ENCODE peak calls at places on chromosome X, in nine cellular contexts. One of them, this sample, is unnamed.

GRCh38 chrX:132745593-132745992 is 212.8 kb downstream of the HS6ST2 start:
- DNase-seq in natural killer cell: no peak
- DNase-seq in HCT116: no peak
- DNase-seq in fibroblast of the aortic adventitia: no peak
- DNase-seq in fibroblast of lung: no peak
- DNase-seq in A549: no peak
- DNase-seq in heart right ventricle: no peak
- DNase-seq in cardiac fibroblast: no peak
- DNase-seq in left lung: no peak
- DNase-seq in this sample: no peak

GRCh38 chrX:14027031-14027430 is 2.7 kb downstream of the GEMIN8 start:
- DNase-seq in left lung: no peak
- DNase-seq in heart right ventricle: peak
- DNase-seq in A549: no peak
- DNase-seq in fibroblast of lung: no peak
- DNase-seq in natural killer cell: no peak
- DNase-seq in fibroblast of the aortic adventitia: no peak
- DNase-seq in cardiac fibroblast: peak
- DNase-seq in HCT116: no peak
- DNase-seq in this sample: no peak

GRCh38 chrX:151725338-151725614 is 9.3 kb upstream of the CNGA2 start:
- DNase-seq in cardiac fibroblast: no peak
- DNase-seq in fibroblast of lung: no peak
- DNase-seq in A549: no peak
- DNase-seq in HCT116: no peak
- DNase-seq in left lung: no peak
- DNase-seq in fibroblast of the aortic adventitia: no peak
- DNase-seq in natural killer cell: no peak
- DNase-seq in heart right ventricle: no peak
- DNase-seq in this sample: no peak

GRCh38 chrX:95076449-95076848 is 1402.4 kb downstream of the FAM133A start:
- DNase-seq in natural killer cell: no peak
- DNase-seq in heart right ventricle: no peak
- DNase-seq in cardiac fibroblast: peak
- DNase-seq in HCT116: no peak
- DNase-seq in left lung: no peak
- DNase-seq in fibroblast of the aortic adventitia: peak
- DNase-seq in A549: peak
- DNase-seq in fibroblast of lung: no peak
- DNase-seq in this sample: no peak

GRCh38 chrX:39969099-39969825 is 128.5 kb downstream of the BCOR start:
- DNase-seq in left lung: no peak
- DNase-seq in heart right ventricle: no peak
- DNase-seq in A549: no peak
- DNase-seq in fibroblast of lung: no peak
- DNase-seq in HCT116: no peak
- DNase-seq in natural killer cell: no peak
- DNase-seq in fibroblast of the aortic adventitia: no peak
- DNase-seq in cardiac fibroblast: no peak
- DNase-seq in this sample: no peak

GRCh38 chrX:70449457-70449966 is 4.9 kb downstream of the DLG3 start:
- DNase-seq in cardiac fibroblast: no peak
- DNase-seq in left lung: peak
- DNase-seq in natural killer cell: no peak
- DNase-seq in heart right ventricle: no peak
- DNase-seq in fibroblast of the aortic adventitia: no peak
- DNase-seq in fibroblast of lung: no peak
- DNase-seq in A549: no peak
- DNase-seq in HCT116: no peak
- DNase-seq in this sample: no peak

GRCh38 chrX:148380614-148381561 is 119.5 kb upstream of the AFF2 start:
- DNase-seq in left lung: no peak
- DNase-seq in cardiac fibroblast: no peak
- DNase-seq in A549: no peak
- DNase-seq in heart right ventricle: no peak
- DNase-seq in fibroblast of lung: no peak
- DNase-seq in fibroblast of the aortic adventitia: no peak
- DNase-seq in natural killer cell: peak
- DNase-seq in HCT116: no peak
- DNase-seq in this sample: peak

GRCh38 chrX:129823115-129823514 is 20.6 kb downstream of the ZDHHC9 start:
- DNase-seq in natural killer cell: peak
- DNase-seq in cardiac fibroblast: peak
- DNase-seq in A549: peak
- DNase-seq in fibroblast of lung: peak
- DNase-seq in HCT116: no peak
- DNase-seq in left lung: no peak
- DNase-seq in heart right ventricle: no peak
- DNase-seq in fibroblast of the aortic adventitia: peak
- DNase-seq in this sample: no peak

GRCh38 chrX:130024127-130024526 is 41.7 kb downstream of the BCORL1 start:
- DNase-seq in fibroblast of lung: peak
- DNase-seq in cardiac fibroblast: peak
- DNase-seq in heart right ventricle: peak
- DNase-seq in HCT116: peak
- DNase-seq in A549: peak
- DNase-seq in left lung: peak
- DNase-seq in fibroblast of the aortic adventitia: peak
- DNase-seq in natural killer cell: peak
- DNase-seq in this sample: peak

GRCh38 chrX:26442340-26442739 is 226.4 kb downstream of the MAGEB5 start:
- DNase-seq in heart right ventricle: no peak
- DNase-seq in HCT116: peak
- DNase-seq in cardiac fibroblast: peak
- DNase-seq in left lung: no peak
- DNase-seq in A549: peak
- DNase-seq in fibroblast of the aortic adventitia: no peak
- DNase-seq in natural killer cell: no peak
- DNase-seq in fibroblast of lung: peak
- DNase-seq in this sample: no peak

GRCh38 chrX:53050841-53051240 is 2.3 kb downstream of the GPR173 start:
- DNase-seq in fibroblast of lung: peak
- DNase-seq in cardiac fibroblast: peak
- DNase-seq in natural killer cell: no peak
- DNase-seq in A549: no peak
- DNase-seq in left lung: no peak
- DNase-seq in heart right ventricle: no peak
- DNase-seq in HCT116: no peak
- DNase-seq in fibroblast of the aortic adventitia: peak
- DNase-seq in this sample: no peak

GRCh38 chrX:10016516-10017132 is 49.5 kb downstream of the CLDN34 start:
- DNase-seq in HCT116: no peak
- DNase-seq in natural killer cell: no peak
- DNase-seq in A549: no peak
- DNase-seq in heart right ventricle: no peak
- DNase-seq in fibroblast of lung: peak
- DNase-seq in cardiac fibroblast: no peak
- DNase-seq in left lung: no peak
- DNase-seq in fibroblast of the aortic adventitia: peak
- DNase-seq in this sample: no peak

GRCh38 chrX:20028588-20028987 is 37.7 kb upstream of the BCLAF3 start:
- DNase-seq in HCT116: no peak
- DNase-seq in heart right ventricle: no peak
- DNase-seq in natural killer cell: no peak
- DNase-seq in cardiac fibroblast: no peak
- DNase-seq in left lung: no peak
- DNase-seq in fibroblast of lung: no peak
- DNase-seq in A549: no peak
- DNase-seq in fibroblast of the aortic adventitia: no peak
- DNase-seq in this sample: no peak

GRCh38 chrX:119895843-119896326 is at the start of gene AKAP14:
- DNase-seq in left lung: no peak
- DNase-seq in heart right ventricle: no peak
- DNase-seq in A549: peak
- DNase-seq in fibroblast of the aortic adventitia: no peak
- DNase-seq in fibroblast of lung: no peak
- DNase-seq in HCT116: no peak
- DNase-seq in natural killer cell: no peak
- DNase-seq in cardiac fibroblast: peak
- DNase-seq in this sample: no peak

GRCh38 chrX:31070057-31070468 is 1.8 kb downstream of the FTHL17 start:
- DNase-seq in HCT116: no peak
- DNase-seq in A549: no peak
- DNase-seq in left lung: no peak
- DNase-seq in fibroblast of lung: no peak
- DNase-seq in cardiac fibroblast: no peak
- DNase-seq in heart right ventricle: no peak
- DNase-seq in fibroblast of the aortic adventitia: no peak
- DNase-seq in natural killer cell: no peak
- DNase-seq in this sample: no peak

DNA sequence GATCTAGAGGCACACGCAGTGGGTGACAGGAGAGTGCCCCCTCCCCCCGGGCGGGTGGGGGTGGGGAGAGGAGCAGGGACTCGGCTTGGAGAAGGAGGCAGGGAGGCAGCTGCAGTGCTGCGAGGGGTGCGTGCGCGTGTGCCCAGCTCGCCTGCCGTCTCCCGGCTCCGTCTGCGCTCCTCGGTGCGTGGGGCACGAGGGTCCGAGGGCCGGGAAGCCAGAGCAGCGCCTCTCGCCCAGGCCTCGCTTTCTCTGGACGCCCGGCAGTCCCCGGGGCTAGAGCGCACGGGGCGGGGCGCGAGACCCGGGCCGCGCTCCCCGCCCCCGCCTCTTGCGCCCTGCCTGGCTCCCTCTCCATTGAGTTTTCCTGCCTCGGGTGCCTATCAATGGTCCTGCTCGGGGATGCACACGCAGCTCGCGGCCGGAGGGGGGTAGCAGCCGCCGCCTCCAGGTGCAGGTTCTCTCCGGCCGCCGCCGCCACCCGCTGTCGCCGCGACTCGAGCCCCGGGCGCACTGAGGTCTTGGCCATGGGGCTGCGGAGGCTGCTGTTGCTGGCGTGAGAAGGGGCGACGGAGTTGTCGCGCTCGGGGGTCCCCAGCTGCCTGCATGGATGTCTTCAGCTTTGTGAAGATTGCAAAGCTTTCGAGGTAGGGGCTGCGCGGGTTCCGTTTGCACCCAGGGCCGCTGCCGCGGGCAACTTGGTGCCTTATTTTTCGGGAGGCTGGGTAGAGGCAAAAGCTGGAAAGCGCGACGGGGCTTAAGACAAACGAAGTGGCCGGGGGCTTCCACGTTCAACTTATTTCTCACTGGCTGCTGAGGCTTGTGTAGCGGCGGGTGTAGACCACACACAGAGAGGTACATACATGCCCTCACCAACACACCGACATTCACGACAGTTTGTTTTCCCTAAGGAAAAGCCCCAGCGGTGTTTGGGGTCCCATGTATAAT is at the start of gene FRMPD4:
- DNase-seq in HCT116: no peak
- DNase-seq in A549: peak
- DNase-seq in fibroblast of the aortic adventitia: peak
- DNase-seq in left lung: no peak
- DNase-seq in fibroblast of lung: no peak
- DNase-seq in cardiac fibroblast: peak
- DNase-seq in natural killer cell: no peak
- DNase-seq in heart right ventricle: peak
- DNase-seq in this sample: no peak
- TF ChIP-seq CTCF in HCT116: no peak
- TF ChIP-seq CTCF in A549: no peak
- TF ChIP-seq CTCF in fibroblast of the aortic adventitia: peak
- TF ChIP-seq CTCF in left lung: no peak
- TF ChIP-seq CTCF in fibroblast of lung: no peak
- TF ChIP-seq CTCF in cardiac fibroblast: peak
- TF ChIP-seq CTCF in natural killer cell: no peak
- TF ChIP-seq CTCF in heart right ventricle: no peak
- TF ChIP-seq CTCF in this sample: no peak

DNA sequence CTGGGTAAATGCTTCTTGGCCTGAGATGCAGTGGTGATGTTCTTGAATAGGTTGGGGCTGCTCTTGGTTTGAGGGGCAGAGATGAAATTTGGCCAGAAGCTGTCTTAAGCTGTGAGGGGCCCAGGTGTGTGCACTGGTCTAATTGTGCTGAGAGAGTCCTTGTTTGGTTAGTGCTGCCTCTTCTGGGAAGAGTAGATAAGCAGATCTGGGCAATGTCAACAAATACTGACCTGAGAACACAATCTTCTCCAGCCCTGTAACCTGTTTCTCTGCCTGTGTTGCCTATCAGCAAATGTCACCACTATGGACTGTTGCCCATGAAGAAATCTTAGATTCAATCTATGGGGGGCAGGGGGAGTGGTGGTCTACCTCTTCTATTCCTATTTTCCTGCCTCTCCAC is 17.2 kb upstream of the USP27X start:
- DNase-seq in heart right ventricle: no peak
- DNase-seq in fibroblast of the aortic adventitia: no peak
- DNase-seq in fibroblast of lung: no peak
- DNase-seq in cardiac fibroblast: no peak
- DNase-seq in left lung: no peak
- DNase-seq in natural killer cell: no peak
- DNase-seq in A549: no peak
- DNase-seq in HCT116: no peak
- DNase-seq in this sample: no peak
- TF ChIP-seq CTCF in heart right ventricle: no peak
- TF ChIP-seq CTCF in fibroblast of the aortic adventitia: no peak
- TF ChIP-seq CTCF in fibroblast of lung: no peak
- TF ChIP-seq CTCF in cardiac fibroblast: no peak
- TF ChIP-seq CTCF in left lung: no peak
- TF ChIP-seq CTCF in natural killer cell: no peak
- TF ChIP-seq CTCF in A549: no peak
- TF ChIP-seq CTCF in HCT116: no peak
- TF ChIP-seq CTCF in this sample: no peak

DNA sequence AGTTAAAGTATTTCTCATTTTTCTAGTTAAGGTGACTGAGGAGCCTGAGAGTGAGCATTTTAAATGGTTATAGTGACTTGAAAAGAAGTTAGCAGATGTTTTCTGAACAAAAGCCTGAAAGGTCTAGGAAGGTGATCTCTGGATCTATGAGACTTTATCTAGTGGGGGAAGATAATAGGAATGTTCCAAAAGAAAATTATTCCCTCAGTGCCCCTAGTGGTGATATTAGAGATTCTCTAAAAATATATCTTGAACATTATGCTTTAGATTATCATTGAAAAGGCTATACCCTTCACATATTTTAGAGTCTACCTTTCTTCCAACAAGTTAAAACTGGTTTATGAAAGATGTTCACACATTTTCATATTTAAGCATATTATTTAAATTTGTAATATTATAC is 69.0 kb upstream of the SPANXN1 start:
- DNase-seq in fibroblast of the aortic adventitia: no peak
- DNase-seq in HCT116: no peak
- DNase-seq in fibroblast of lung: no peak
- DNase-seq in natural killer cell: no peak
- DNase-seq in heart right ventricle: no peak
- DNase-seq in cardiac fibroblast: no peak
- DNase-seq in left lung: no peak
- DNase-seq in A549: no peak
- DNase-seq in this sample: no peak
- TF ChIP-seq CTCF in fibroblast of the aortic adventitia: no peak
- TF ChIP-seq CTCF in HCT116: no peak
- TF ChIP-seq CTCF in fibroblast of lung: no peak
- TF ChIP-seq CTCF in natural killer cell: no peak
- TF ChIP-seq CTCF in heart right ventricle: no peak
- TF ChIP-seq CTCF in cardiac fibroblast: peak
- TF ChIP-seq CTCF in left lung: peak
- TF ChIP-seq CTCF in A549: no peak
- TF ChIP-seq CTCF in this sample: no peak

DNA sequence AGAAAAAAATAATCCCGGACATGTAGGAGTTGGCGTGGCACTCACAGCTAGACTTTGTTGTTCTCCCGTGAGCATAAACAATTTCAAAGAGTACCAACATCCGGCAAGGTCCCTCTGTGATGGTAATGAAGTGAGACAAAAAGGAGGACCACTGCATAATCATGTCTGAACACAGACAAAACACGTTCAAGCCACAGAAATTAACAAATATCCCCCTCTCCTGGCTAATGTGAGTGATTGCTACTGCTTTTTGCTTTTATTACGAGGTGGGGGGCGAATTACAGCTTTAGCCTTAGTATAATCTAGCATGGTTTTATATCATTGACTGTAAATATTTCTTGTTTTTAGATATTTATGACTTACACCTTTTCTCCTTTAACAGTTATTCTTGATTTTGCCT is 118.5 kb downstream of the PLS3 start:
- DNase-seq in left lung: no peak
- DNase-seq in heart right ventricle: no peak
- DNase-seq in fibroblast of the aortic adventitia: peak
- DNase-seq in natural killer cell: no peak
- DNase-seq in cardiac fibroblast: peak
- DNase-seq in A549: peak
- DNase-seq in fibroblast of lung: peak
- DNase-seq in HCT116: peak
- DNase-seq in this sample: no peak
- TF ChIP-seq CTCF in left lung: no peak
- TF ChIP-seq CTCF in heart right ventricle: no peak
- TF ChIP-seq CTCF in fibroblast of the aortic adventitia: peak
- TF ChIP-seq CTCF in natural killer cell: no peak
- TF ChIP-seq CTCF in cardiac fibroblast: peak
- TF ChIP-seq CTCF in A549: peak
- TF ChIP-seq CTCF in fibroblast of lung: peak
- TF ChIP-seq CTCF in HCT116: peak
- TF ChIP-seq CTCF in this sample: no peak

This sample was measured in CD14-positive monocyte.